ENCODE peak calls at places on chromosomes 3 and 15, in seven cellular contexts. P is fibroblast of lung, U is keratinocyte, J is IMR-90, S is left ventricle myocardium inferior, A is neural progenitor cell, D is heart left ventricle. N is an unnamed sample.

GRCh38 chr15:28084547-28084946 is 14.6 kb downstream of the OCA2 start:
- DNase-seq in P (no peak), U (no peak), J (no peak), S (no peak), A (no peak), D (no peak), N (peak; percentile 22)

GRCh38 chr3:84980011-84980410 is 21.2 kb downstream of the CADM2 start:
- DNase-seq in P (no peak), U (no peak), J (no peak), S (no peak), A (peak; percentile 28), D (no peak), N (no peak)

GRCh38 chr3:100184960-100185566 is 70.8 kb upstream of the FILIP1L start:
- DNase-seq in P (no peak), U (no peak), J (no peak), S (no peak), A (no peak), D (no peak), N (no peak)

GRCh38 chr15:25250906-25251622 is 187.8 kb downstream of the UBE3A start:
- DNase-seq in P (no peak), U (no peak), J (no peak), S (peak; percentile 4), A (no peak), D (peak; percentile 52), N (no peak)

GRCh38 chr3:140378571-140379340 is 299.1 kb upstream of the TRIM42 start:
- DNase-seq in P (peak; percentile 81), U (no peak), J (no peak), S (no peak), A (no peak), D (no peak), N (no peak)

GRCh38 chr3:38627956-38628355 is 21.5 kb downstream of the SCN5A start:
- DNase-seq in P (no peak), U (no peak), J (no peak), S (no peak), A (peak; percentile 80), D (no peak), N (peak; percentile 9)

GRCh38 chr3:42961633-42962032 is 17.5 kb upstream of the GASK1A start:
- DNase-seq in P (peak; percentile 34), U (no peak), J (peak; percentile 56), S (no peak), A (peak; percentile 76), D (no peak), N (peak; percentile 73)

GRCh38 chr3:138675393-138675792 is 66.8 kb downstream of the FAIM start:
- DNase-seq in P (peak; percentile 38), U (no peak), J (peak; percentile 40), S (no peak), A (no peak), D (no peak), N (peak; percentile 21)

DNA sequence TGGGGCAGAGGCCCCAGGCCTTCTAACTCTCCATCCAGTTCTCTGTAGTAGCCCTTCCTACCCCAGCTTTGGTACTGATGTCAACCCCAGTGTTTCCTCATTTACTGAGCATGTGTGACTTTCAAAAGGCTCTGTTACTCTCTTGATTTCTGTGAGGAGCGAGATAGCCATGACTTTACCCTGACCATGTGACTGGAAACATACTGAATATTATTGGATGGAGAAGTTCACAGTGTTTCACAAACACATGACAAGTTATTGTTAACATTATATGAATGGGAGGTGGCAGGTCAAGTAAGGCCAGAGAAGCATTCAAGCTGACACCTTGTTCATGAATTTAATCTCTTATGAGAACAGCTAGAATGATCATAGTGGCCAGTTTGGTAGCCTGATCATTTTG is 53.7 kb downstream of the MAGI1 start:
- DNase-seq in P (no peak), U (no peak), J (no peak), S (no peak), A (no peak), D (no peak), N (no peak)
- TF ChIP-seq CTCF in P (no peak), U (no peak), J (no peak), S (no peak), A (no peak), D (no peak), N (no peak)

GRCh38 chr3:14132689-14133088 is 7.8 kb downstream of the TMEM43 start:
- DNase-seq in P (no peak), U (no peak), J (no peak), S (no peak), A (no peak), D (no peak), N (no peak)

GRCh38 chr3:14131134-14131533 is 6.3 kb downstream of the TMEM43 start:
- DNase-seq in P (no peak), U (no peak), J (no peak), S (no peak), A (no peak), D (no peak), N (no peak)

GRCh38 chr3:14130707-14131106 is 5.9 kb downstream of the TMEM43 start:
- DNase-seq in P (no peak), U (no peak), J (no peak), S (no peak), A (no peak), D (no peak), N (no peak)

GRCh38 chr3:14133188-14133800 is 8.4 kb downstream of the TMEM43 start:
- DNase-seq in P (no peak), U (no peak), J (no peak), S (no peak), A (no peak), D (no peak), N (no peak)

DNA sequence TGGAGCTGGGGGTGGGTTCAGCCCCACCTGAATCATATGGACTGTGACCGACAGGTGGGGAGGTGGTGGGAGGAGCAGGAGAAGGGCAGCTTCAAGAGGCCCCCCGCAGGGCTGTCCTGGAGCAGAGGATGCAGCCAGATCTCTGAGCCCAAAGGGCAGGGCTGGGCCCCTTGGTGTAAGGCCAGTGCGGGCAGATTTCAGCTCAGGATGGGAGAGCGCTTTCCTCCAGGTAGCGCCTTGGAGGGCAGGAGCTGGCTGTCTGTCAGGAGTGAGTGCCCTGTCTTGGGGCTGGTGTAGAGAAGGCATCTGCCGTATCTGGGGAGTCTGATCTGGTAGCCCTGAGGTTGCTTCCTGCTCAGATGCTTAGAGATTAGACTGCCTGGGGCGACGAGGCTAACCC is 7.3 kb downstream of the TMEM43 start:
- DNase-seq in P (no peak), U (no peak), J (no peak), S (no peak), A (no peak), D (no peak), N (no peak)
- H3K4me3 ChIP-seq in P (no peak overlapping the region), U (no peak overlapping the region), J (no peak overlapping the region), S (no peak overlapping the region), A (no peak overlapping the region), D (no peak overlapping the region), N (no peak overlapping the region)

GRCh38 chr3:194311000-194311399 is 40.1 kb downstream of the CPN2 start:
- DNase-seq in P (no peak), U (no peak), J (no peak), S (no peak), A (no peak), D (no peak), N (no peak)
- TF ChIP-seq CTCF in P (no peak), U (no peak), J (no peak), S (no peak), A (no peak), D (no peak), N (no peak)

GRCh38 chr15:80970658-80971057 is 19.0 kb downstream of the MESD start:
- DNase-seq in P (no peak), U (no peak), J (no peak), S (no peak), A (no peak), D (no peak), N (no peak)

GRCh38 chr15:80969316-80969715 is 20.3 kb downstream of the MESD start:
- DNase-seq in P (no peak), U (no peak), J (no peak), S (no peak), A (no peak), D (no peak), N (no peak)

GRCh38 chr15:80971143-80971542 is 18.5 kb downstream of the MESD start:
- DNase-seq in P (no peak), U (no peak), J (no peak), S (no peak), A (no peak), D (no peak), N (no peak)

GRCh38 chr15:80967991-80968510 is 21.6 kb downstream of the MESD start:
- DNase-seq in P (no peak), U (no peak), J (no peak), S (no peak), A (no peak), D (no peak), N (no peak)

GRCh38 chr15:80970018-80970657 is 19.5 kb downstream of the MESD start:
- DNase-seq in P (no peak), U (no peak), J (peak; percentile 54), S (peak; percentile 42), A (peak; percentile 74), D (no peak), N (peak; percentile 76)
- H3K4me3 ChIP-seq in P (no peak overlapping the region), U (no peak overlapping the region), J (no peak overlapping the region), S (no peak overlapping the region), A (no peak overlapping the region), D (no peak overlapping the region), N (no peak overlapping the region)

DNA sequence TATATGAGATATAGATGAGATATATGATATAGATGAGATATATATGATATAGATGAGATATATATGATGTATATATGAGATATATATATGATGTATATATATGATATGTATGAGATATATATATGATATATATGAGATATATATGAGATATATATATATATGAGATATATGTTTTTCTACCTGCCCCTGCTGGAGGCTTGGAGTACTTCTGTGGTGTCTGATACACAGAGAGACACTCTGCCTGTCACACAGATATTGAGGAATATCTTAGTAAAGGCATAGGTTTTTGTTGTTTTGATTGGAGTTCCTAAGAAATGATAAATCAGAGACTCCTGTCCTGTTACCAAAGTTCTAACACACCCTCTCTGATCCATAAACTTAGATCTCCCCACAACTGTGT is 43.0 kb downstream of the TMEM41A start:
- DNase-seq in P (no peak), U (no peak), J (no peak), S (no peak), A (no peak), D (no peak), N (no peak)
- TF ChIP-seq CTCF in P (no peak), U (no peak), J (no peak), S (peak; percentile 7), A (no peak), D (no peak), N (peak; percentile 11)

GRCh38 chr3:115853083-115853482 is 229.8 kb downstream of the GAP43 start:
- DNase-seq in P (no peak), U (no peak), J (peak; percentile 7), S (no peak), A (no peak), D (no peak), N (no peak)

GRCh38 chr3:115851571-115851970 is 228.3 kb downstream of the GAP43 start:
- DNase-seq in P (no peak), U (no peak), J (no peak), S (no peak), A (no peak), D (no peak), N (no peak)

GRCh38 chr3:115845986-115846385 is 222.7 kb downstream of the GAP43 start:
- DNase-seq in P (no peak), U (no peak), J (no peak), S (no peak), A (no peak), D (no peak), N (no peak)

GRCh38 chr3:115852278-115852677 is 229.0 kb downstream of the GAP43 start:
- DNase-seq in P (no peak), U (no peak), J (no peak), S (no peak), A (no peak), D (no peak), N (no peak)

GRCh38 chr3:115848641-115849040 is 225.3 kb downstream of the GAP43 start:
- DNase-seq in P (no peak), U (no peak), J (no peak), S (no peak), A (no peak), D (no peak), N (no peak)
- H3K4me3 ChIP-seq in P (no peak overlapping the region), U (no peak overlapping the region), J (no peak overlapping the region), S (no peak overlapping the region), A (no peak overlapping the region), D (no peak overlapping the region), N (no peak overlapping the region)

N was measured in cardiac fibroblast.